ENCODE peak calls at places on chromosomes 12 and 14, in four cellular contexts. B is H9, S is MCF 10A, C is thyroid gland. J is an unnamed sample.

GRCh38 chr12:20596036-20596435 is 99.1 kb upstream of the SLCO1C1 start:
- DNase-seq in C (no peak), S (peak), B (no peak), J (no peak)

GRCh38 chr12:42396473-42397259 is 70.7 kb downstream of the PPHLN1 start:
- DNase-seq in S (no peak), C (no peak), B (no peak), J (no peak)

GRCh38 chr12:131249291-131250027 is 295.8 kb downstream of the ADGRD1 start:
- DNase-seq in S (no peak), B (no peak), C (no peak), J (no peak)

GRCh38 chr14:105167303-105168092 is 1.1 kb downstream of the JAG2 start:
- DNase-seq in B (peak), S (peak), C (peak), J (no peak)

GRCh38 chr14:103509864-103510263 is 12.8 kb downstream of the CKB start:
- DNase-seq in C (no peak), S (no peak), B (no peak), J (no peak)

GRCh38 chr12:126355346-126355745 is 1290.1 kb downstream of the AACS start:
- DNase-seq in C (no peak), B (no peak), S (no peak), J (no peak)

GRCh38 chr14:49428076-49428475 is 158.1 kb downstream of the RPS29 start:
- DNase-seq in C (no peak), S (no peak), B (no peak), J (no peak)

GRCh38 chr12:15001733-15002471 is 29.1 kb downstream of the PDE6H start:
- DNase-seq in C (peak), B (peak), S (peak), J (no peak)

GRCh38 chr14:25041898-25042297 is 8.0 kb downstream of the STXBP6 start:
- DNase-seq in S (no peak), C (no peak), B (no peak), J (no peak)

GRCh38 chr12:57461326-57461903 is 1.8 kb downstream of the GLI1 start:
- DNase-seq in C (peak), S (peak), B (peak), J (no peak)

GRCh38 chr12:52207895-52208294 is 16.1 kb upstream of the KRT80 start:
- DNase-seq in B (no peak), C (peak), S (peak), J (no peak)

GRCh38 chr12:10341892-10342509 is 34.3 kb downstream of the KLRD1 start:
- DNase-seq in C (no peak), B (no peak), S (no peak), J (no peak)

GRCh38 chr14:99479903-99480855 is 480 bp downstream of the SETD3 start:
- DNase-seq in S (peak), C (peak), B (peak), J (peak)

GRCh38 chr14:20477211-20477876 is 8.1 kb downstream of the PNP start:
- DNase-seq in S (no peak), C (peak), B (no peak), J (no peak)

GRCh38 chr12:63306476-63306875 is 155.5 kb upstream of the AVPR1A start:
- DNase-seq in B (no peak), S (no peak), C (no peak), J (no peak)

GRCh38 chr14:29197557-29197956 is 431.0 kb downstream of the FOXG1 start:
- DNase-seq in B (no peak), S (no peak), C (no peak), J (no peak)

GRCh38 chr12:101564912-101565311 is 29.9 kb upstream of the MYBPC1 start:
- DNase-seq in S (peak), C (no peak), B (peak), J (no peak)

GRCh38 chr14:75088566-75089373 is 19.3 kb downstream of the ZC2HC1C start:
- DNase-seq in S (peak), B (peak), C (peak), J (peak)

GRCh38 chr12:82361461-82361915 is 3.2 kb downstream of the METTL25 start:
- DNase-seq in B (peak), C (no peak), S (no peak), J (no peak)

GRCh38 chr12:26292596-26292995 is 97.2 kb downstream of the SSPN start:
- DNase-seq in B (no peak), S (no peak), C (no peak), J (no peak)

GRCh38 chr14:31560759-31561154 is 447 bp upstream of the NUBPL start:
- DNase-seq in C (no peak), S (no peak), B (no peak), J (no peak)

GRCh38 chr12:115774148-115774905 is 503.2 kb downstream of the MED13L start:
- DNase-seq in S (no peak), C (no peak), B (no peak), J (no peak)

GRCh38 chr14:90517431-90517841 is 120.6 kb downstream of the CALM1 start:
- DNase-seq in B (no peak), C (peak), S (no peak), J (no peak)

GRCh38 chr14:96676161-96676560 is 121.0 kb upstream of the VRK1 start:
- DNase-seq in S (peak), B (no peak), C (no peak), J (no peak)

GRCh38 chr12:105100207-105100985 is 7.1 kb upstream of the WASHC4 start:
- DNase-seq in S (peak), C (no peak), B (no peak), J (no peak)

GRCh38 chr14:67583711-67584644 is 16.1 kb downstream of the PIGH start:
- DNase-seq in C (peak), B (no peak), S (peak), J (peak)

GRCh38 chr12:79454338-79454777 is 236.4 kb downstream of the PAWR start:
- DNase-seq in B (no peak), S (peak), C (no peak), J (no peak)

GRCh38 chr14:33707751-33708150 is 243.1 kb downstream of the EGLN3 start:
- DNase-seq in B (no peak), C (no peak), S (no peak), J (no peak)

GRCh38 chr12:45268672-45269406 is 52.9 kb downstream of the ANO6 start:
- DNase-seq in S (peak), B (no peak), C (peak), J (no peak)

GRCh38 chr12:53326460-53327185 is 5.2 kb upstream of the AAAS start:
- DNase-seq in S (no peak), B (no peak), C (no peak), J (no peak)

GRCh38 chr12:26128180-26128579 is 3.3 kb upstream of the BHLHE41 start:
- DNase-seq in S (no peak), B (no peak), C (no peak), J (no peak)

GRCh38 chr12:93191956-93192355 is 185.8 kb upstream of the NUDT4 start:
- DNase-seq in S (no peak), C (no peak), B (no peak), J (no peak)

GRCh38 chr14:61512026-61512425 is 183.3 kb upstream of the HIF1A start:
- DNase-seq in C (no peak), B (no peak), S (peak), J (no peak)

GRCh38 chr14:29390046-29390841 is 537.4 kb downstream of the PRKD1 start:
- DNase-seq in B (no peak), C (no peak), S (no peak), J (no peak)

GRCh38 chr12:88310069-88310468 is 168.0 kb downstream of the TMTC3 start:
- DNase-seq in S (peak), C (no peak), B (no peak), J (no peak)

GRCh38 chr14:34030864-34031263 is 80.0 kb upstream of the EGLN3 start:
- DNase-seq in C (no peak), B (no peak), S (peak), J (no peak)

GRCh38 chr12:40227447-40227846 is 2.6 kb downstream of the LRRK2 start:
- DNase-seq in S (no peak), B (no peak), C (no peak), J (no peak)

GRCh38 chr12:108612788-108613282 is 15.0 kb upstream of the TMEM119 start:
- DNase-seq in B (peak), C (no peak), S (peak), J (no peak)

GRCh38 chr12:66740257-66740656 is 61.4 kb upstream of the GRIP1 start:
- DNase-seq in S (no peak), B (no peak), C (peak), J (no peak)

GRCh38 chr12:66741919-66742318 is 63.0 kb upstream of the GRIP1 start:
- DNase-seq in S (no peak), C (no peak), B (no peak), J (no peak)

GRCh38 chr12:66742508-66743367 is 63.9 kb upstream of the GRIP1 start:
- DNase-seq in S (no peak), C (no peak), B (no peak), J (no peak)

GRCh38 chr12:66746489-66747201 is 67.8 kb upstream of the GRIP1 start:
- DNase-seq in C (no peak), S (no peak), B (no peak), J (no peak)

GRCh38 chr12:66744956-66745383 is 66.1 kb upstream of the GRIP1 start:
- DNase-seq in S (no peak), C (no peak), B (no peak), J (no peak)
- TF ChIP-seq CTCF in S (no peak), C (no peak), B (no peak), J (peak)

DNA sequence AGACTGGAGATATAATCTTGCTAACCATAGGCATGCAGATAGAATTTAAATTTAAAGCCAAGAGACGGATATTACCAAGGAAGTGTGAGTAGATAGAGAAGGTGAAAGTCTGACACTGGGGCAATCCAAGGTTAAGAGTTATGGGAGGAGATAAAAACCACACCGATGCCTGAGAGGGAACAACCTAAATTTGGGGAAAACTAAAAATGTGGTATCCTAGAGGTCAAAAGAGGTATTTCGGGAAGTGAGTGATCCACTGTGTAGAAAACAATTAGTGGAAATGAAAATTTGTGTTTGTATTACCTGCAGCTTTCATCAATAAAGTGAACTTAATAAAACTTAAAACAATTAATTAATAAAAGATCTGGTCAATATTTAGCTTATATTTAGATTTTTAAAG is 269.0 kb upstream of the RPL10L start:
- DNase-seq in S (no peak), C (no peak), B (no peak), J (no peak)
- TF ChIP-seq CTCF in S (peak), C (no peak), B (peak), J (peak)

DNA sequence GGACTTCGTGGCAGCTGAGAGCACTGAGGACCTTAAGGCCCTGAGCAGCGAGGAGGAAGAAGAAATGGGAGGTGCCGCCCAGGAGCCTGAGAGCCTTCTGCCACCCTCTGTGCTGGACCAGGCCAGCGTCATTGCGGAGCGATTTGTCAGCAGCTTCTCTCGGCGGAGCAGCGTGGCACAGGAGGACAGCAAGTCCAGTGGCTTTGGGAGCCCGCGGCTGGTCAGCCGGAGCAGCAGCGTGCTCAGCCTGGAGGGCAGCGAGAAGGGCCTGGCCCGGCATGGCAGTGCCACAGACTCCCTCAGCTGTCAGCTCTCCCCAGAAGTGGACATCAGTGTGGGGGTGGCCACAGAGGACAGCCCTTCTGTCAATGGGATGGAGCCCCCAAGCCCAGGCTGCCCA is 37.0 kb downstream of the PLEKHG3 start:
- DNase-seq in B (no peak), S (no peak), C (no peak), J (no peak)
- TF ChIP-seq CTCF in B (no peak), S (no peak), C (no peak), J (no peak)

GRCh38 chr14:57634335-57634734 is 140.7 kb upstream of the CCDC198 start:
- DNase-seq in C (no peak), S (no peak), B (no peak), J (no peak)

GRCh38 chr14:57641776-57642175 is 148.1 kb upstream of the CCDC198 start:
- DNase-seq in S (no peak), B (no peak), C (no peak), J (no peak)

GRCh38 chr14:57632649-57633048 is 139.0 kb upstream of the CCDC198 start:
- DNase-seq in S (no peak), B (no peak), C (no peak), J (no peak)

GRCh38 chr14:57637901-57638300 is 144.2 kb upstream of the CCDC198 start:
- DNase-seq in C (no peak), S (no peak), B (no peak), J (no peak)
- TF ChIP-seq CTCF in C (no peak), S (no peak), B (no peak), J (no peak)

GRCh38 chr14:41586237-41586636 is 20.4 kb upstream of the LRFN5 start:
- DNase-seq in C (no peak), B (no peak), S (no peak), J (no peak)
- TF ChIP-seq CTCF in C (no peak), B (no peak), S (no peak), J (no peak)

GRCh38 chr14:72742682-72743195 is 151.2 kb downstream of the DPF3 start:
- DNase-seq in S (no peak), B (no peak), C (no peak), J (no peak)
- TF ChIP-seq CTCF in S (no peak), B (no peak), C (no peak), J (no peak)